ENCODE peak calls at places on chromosomes 4 and X, in nine cellular contexts. L is amygdala; M is gastrocnemius medialis; T is activated CD8-positive, alpha-beta memory T cell treated with anti-CD3 and anti-CD28 coated beads for 48 hours; P is BJ; W is stimulated activated CD4-positive, alpha-beta T cell treated with anti-CD3 and anti-CD28 coated beads, TNF-alpha, amount 100 ng/mL, for 4 hours; E is stimulated activated CD8-positive, alpha-beta memory T cell treated with anti-CD3 and anti-CD28 coated beads, Interleukin-7, amount 100 ng/mL, for 4 hours; J is substantia nigra; F is NCI-H2081. B is an unnamed sample.

GRCh38 chr4:12889054-12889453 is 595.1 kb downstream of the RAB28 start:
- DNase-seq in W (no peak), J (no peak), E (no peak), L (no peak), P (no peak), T (no peak), M (no peak), F (no peak), B (no peak)

GRCh38 chrX:132837126-132837525 is 121.3 kb downstream of the HS6ST2 start:
- DNase-seq in T (no peak), J (no peak), L (no peak), P (no peak), W (no peak), F (no peak), M (no peak), E (no peak), B (no peak)

GRCh38 chr4:140688711-140689598 is 67.2 kb downstream of the TBC1D9 start:
- DNase-seq in L (no peak), J (no peak), E (no peak), F (no peak), P (no peak), T (no peak), M (no peak), W (no peak), B (no peak)

GRCh38 chrX:73577368-73577767 is 14.4 kb downstream of the CHIC1 start:
- DNase-seq in M (no peak), L (no peak), F (no peak), E (no peak), J (no peak), P (peak), W (no peak), T (no peak), B (no peak)

GRCh38 chrX:47587091-47587891 is 5.1 kb downstream of the TIMP1 start:
- DNase-seq in E (no peak), W (no peak), L (no peak), J (no peak), T (no peak), P (no peak), F (no peak), M (no peak), B (no peak)

GRCh38 chrX:109281478-109282275 is 200.2 kb downstream of the GUCY2F start:
- DNase-seq in P (no peak), E (no peak), M (no peak), J (no peak), F (no peak), L (no peak), T (no peak), W (no peak), B (no peak)

GRCh38 chrX:68685722-68686683 is 38.5 kb downstream of the STARD8 start:
- DNase-seq in E (no peak), M (no peak), L (no peak), J (no peak), W (no peak), T (no peak), P (no peak), F (no peak), B (peak)

GRCh38 chr4:156751486-156751885 is 220.1 kb downstream of the PDGFC start:
- DNase-seq in L (no peak), J (no peak), E (no peak), M (no peak), P (no peak), T (no peak), F (no peak), W (no peak), B (no peak)

GRCh38 chr4:73653695-73654106 is 33.5 kb upstream of the RASSF6 start:
- DNase-seq in P (no peak), L (peak), E (no peak), T (no peak), J (no peak), M (peak), W (no peak), F (peak), B (no peak)

GRCh38 chrX:96843566-96843965 is 40.1 kb upstream of the RPA4 start:
- DNase-seq in T (no peak), E (no peak), W (no peak), P (no peak), M (no peak), F (no peak), J (no peak), L (no peak), B (no peak)

GRCh38 chr4:139851133-139851532 is 185.5 kb downstream of the MGST2 start:
- DNase-seq in E (no peak), M (no peak), W (no peak), F (no peak), P (no peak), J (no peak), T (no peak), L (no peak), B (no peak)

GRCh38 chr4:168353746-168354145 is 35.2 kb upstream of the DDX60 start:
- DNase-seq in T (no peak), E (no peak), P (no peak), W (no peak), M (no peak), F (no peak), J (no peak), L (no peak), B (no peak)

GRCh38 chr4:24321637-24322036 is 262.7 kb downstream of the DHX15 start:
- DNase-seq in P (no peak), F (no peak), T (no peak), M (no peak), W (no peak), E (no peak), J (no peak), L (no peak), B (no peak)

GRCh38 chr4:128913228-128913627 is 103.7 kb downstream of the JADE1 start:
- DNase-seq in J (no peak), M (no peak), L (no peak), E (no peak), W (no peak), F (no peak), P (no peak), T (no peak), B (no peak)